ENCODE peak calls at places on chromosomes 4 and X, in six cellular contexts. P, U, H, E, D and N are unnamed samples.

GRCh38 chrX:154597221-154597620 is 12.3 kb downstream of the CTAG1A start:
- DNase-seq in P (no peak), U (no peak), H (no peak), E (no peak), D (no peak), N (no peak)

GRCh38 chr4:77342170-77342810 is 185.3 kb downstream of the CCNG2 start:
- DNase-seq in P (no peak), U (no peak), H (no peak), E (no peak), D (no peak), N (peak)

GRCh38 chr4:114136067-114136466 is 156.6 kb upstream of the ARSJ start:
- DNase-seq in P (no peak), U (no peak), H (no peak), E (no peak), D (no peak), N (peak)

GRCh38 chr4:66489783-66490452 is 819.6 kb upstream of the EPHA5 start:
- DNase-seq in P (no peak), U (no peak), H (peak), E (no peak), D (no peak), N (peak)

GRCh38 chr4:94489075-94489474 is 37.3 kb downstream of the PDLIM5 start:
- DNase-seq in P (no peak), U (no peak), H (no peak), E (no peak), D (no peak), N (no peak)

GRCh38 chr4:48939785-48940184 is 33.2 kb upstream of the OCIAD2 start:
- DNase-seq in P (no peak), U (no peak), H (peak), E (no peak), D (no peak), N (peak)

GRCh38 chrX:148535639-148536038 is 35.2 kb downstream of the AFF2 start:
- DNase-seq in P (no peak), U (no peak), H (no peak), E (no peak), D (no peak), N (no peak)

GRCh38 chr4:123386608-123387007 is 10.0 kb upstream of the SPRY1 start:
- DNase-seq in P (no peak), U (no peak), H (peak), E (no peak), D (no peak), N (peak)

GRCh38 chr4:26083987-26084386 is 170.0 kb downstream of the SMIM20 start:
- DNase-seq in P (no peak), U (peak), H (peak), E (no peak), D (no peak), N (peak)

GRCh38 chr4:7915875-7916242 is 23.8 kb downstream of the AFAP1 start:
- DNase-seq in P (no peak), U (no peak), H (no peak), E (no peak), D (no peak), N (no peak)

GRCh38 chrX:8037593-8038348 is 110.6 kb upstream of the PNPLA4 start:
- DNase-seq in P (no peak), U (no peak), H (no peak), E (no peak), D (no peak), N (no peak)

GRCh38 chr4:180953572-180953971 is 1289.6 kb upstream of the TENM3 start:
- DNase-seq in P (no peak), U (no peak), H (no peak), E (no peak), D (peak), N (no peak)

GRCh38 chr4:112274959-112275358 is 10.7 kb downstream of the TIFA start:
- DNase-seq in P (no peak), U (no peak), H (no peak), E (no peak), D (no peak), N (no peak)

GRCh38 chr4:7758444-7758815 is 181.2 kb downstream of the AFAP1 start:
- DNase-seq in P (peak), U (no peak), H (no peak), E (no peak), D (no peak), N (no peak)

GRCh38 chrX:19543951-19544359 is 28.6 kb upstream of the MAP3K15 start:
- DNase-seq in P (no peak), U (no peak), H (no peak), E (no peak), D (no peak), N (no peak)

GRCh38 chr4:123503698-123504389 is 107.2 kb downstream of the SPRY1 start:
- DNase-seq in P (no peak), U (no peak), H (no peak), E (no peak), D (no peak), N (no peak)

GRCh38 chr4:180949825-180950224 is 1293.4 kb upstream of the TENM3 start:
- DNase-seq in P (no peak), U (no peak), H (no peak), E (no peak), D (no peak), N (peak)

GRCh38 chr4:147682755-147683154 is 1.2 kb downstream of the PRMT9 start:
- DNase-seq in P (no peak), U (no peak), H (no peak), E (no peak), D (no peak), N (peak)

GRCh38 chr4:149113804-149114430 is 671.7 kb upstream of the NR3C2 start:
- DNase-seq in P (no peak), U (no peak), H (peak), E (no peak), D (no peak), N (peak)

GRCh38 chr4:26235500-26235899 is 85.3 kb upstream of the RBPJ start:
- DNase-seq in P (peak), U (peak), H (peak), E (peak), D (no peak), N (peak)

GRCh38 chr4:172232966-172233365 is 419.8 kb downstream of the GALNTL6 start:
- DNase-seq in P (no peak), U (no peak), H (no peak), E (no peak), D (peak), N (no peak)

GRCh38 chr4:94582517-94582916 is 130.8 kb downstream of the PDLIM5 start:
- DNase-seq in P (no peak), U (no peak), H (no peak), E (no peak), D (no peak), N (no peak)

GRCh38 chr4:6047130-6047673 is 29.0 kb upstream of the C4orf50 start:
- DNase-seq in P (no peak), U (no peak), H (no peak), E (no peak), D (no peak), N (no peak)

GRCh38 chr4:169963998-169964397 is 62.2 kb downstream of the MFAP3L start:
- DNase-seq in P (no peak), U (no peak), H (no peak), E (no peak), D (no peak), N (no peak)

GRCh38 chr4:124946696-124947095 is 234.2 kb upstream of the ANKRD50 start:
- DNase-seq in P (no peak), U (no peak), H (no peak), E (no peak), D (no peak), N (no peak)

GRCh38 chrX:31099536-31100090 is 27.8 kb upstream of the FTHL17 start:
- DNase-seq in P (no peak), U (no peak), H (no peak), E (no peak), D (no peak), N (no peak)

GRCh38 chr4:177671845-177672244 is 229.6 kb upstream of the AGA start:
- DNase-seq in P (no peak), U (no peak), H (no peak), E (no peak), D (no peak), N (no peak)

GRCh38 chr4:177671387-177671786 is 229.2 kb upstream of the AGA start:
- DNase-seq in P (no peak), U (no peak), H (no peak), E (no peak), D (no peak), N (no peak)

DNA sequence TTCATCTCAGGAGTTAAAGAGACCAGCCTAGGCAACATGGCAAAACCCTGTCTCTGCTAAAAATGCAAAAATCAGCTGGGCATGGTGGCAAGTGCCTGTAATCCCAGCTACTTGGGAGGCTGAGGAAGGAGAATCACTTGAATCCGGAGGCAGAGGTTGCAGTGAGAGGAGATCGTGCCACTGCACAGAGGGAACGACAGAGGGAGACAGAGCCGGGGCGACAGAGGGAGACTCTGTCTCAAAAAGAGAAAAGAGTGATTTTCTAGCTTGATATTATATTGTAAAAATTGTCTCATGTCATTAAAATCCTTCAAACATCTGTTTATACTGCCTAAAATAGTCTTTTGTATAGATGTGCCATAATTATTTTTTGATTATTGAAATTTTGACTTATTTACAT is 225.4 kb upstream of the AGA start:
- DNase-seq in P (no peak), U (no peak), H (no peak), E (no peak), D (no peak), N (no peak)
- TF ChIP-seq CTCF in P (no peak), U (no peak), H (peak), E (no peak), D (no peak), N (no peak)

DNA sequence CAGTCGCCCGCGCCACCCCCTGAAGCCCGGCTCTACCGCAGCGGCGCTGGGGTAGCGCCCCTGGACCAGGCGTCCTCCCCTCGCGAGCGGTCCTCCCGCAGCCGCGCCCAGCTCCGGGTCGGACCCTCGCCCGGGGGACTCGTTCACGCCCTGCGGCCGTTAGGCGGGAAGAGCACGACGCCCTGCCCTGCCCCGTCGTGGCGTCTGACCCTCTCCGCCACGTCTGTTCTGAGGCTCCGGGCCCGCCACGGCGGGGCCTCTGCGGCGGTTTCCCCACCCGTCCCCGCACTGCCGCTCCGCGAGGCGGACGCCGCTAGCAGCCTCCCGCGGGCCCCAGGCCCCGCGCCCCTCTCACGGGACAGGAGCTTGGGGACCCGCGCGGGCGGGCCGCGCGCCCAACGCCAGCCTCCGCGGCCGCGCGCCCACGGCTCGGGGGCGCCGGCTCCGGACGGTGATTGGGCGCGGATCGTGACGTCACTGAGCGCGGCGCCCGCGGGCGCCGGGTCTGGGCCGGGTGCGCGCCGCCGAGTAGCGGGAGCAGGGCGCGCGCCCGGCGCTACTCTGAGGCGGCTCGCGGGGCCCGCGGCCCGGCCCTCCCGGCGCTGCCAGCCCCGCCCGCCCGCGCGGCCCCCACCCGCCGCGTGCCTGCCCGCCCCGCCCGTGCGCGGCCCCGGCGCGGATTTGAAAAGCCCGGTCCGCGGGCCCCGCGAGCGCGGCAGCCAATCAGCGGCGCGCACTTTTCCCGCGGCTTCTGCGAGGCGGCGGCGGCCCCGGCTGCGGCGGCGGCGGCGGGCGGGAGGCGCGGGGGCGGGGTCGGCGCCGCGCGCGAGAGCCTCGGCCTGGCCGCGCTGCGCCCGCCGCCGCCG is at the start of gene NSD2:
- DNase-seq in P (peak), U (peak), H (peak), E (peak), D (peak), N (peak)
- TF ChIP-seq CTCF in P (no peak), U (no peak), H (no peak), E (no peak), D (no peak), N (no peak)

GRCh38 chr4:146641762-146642161 is 3.1 kb downstream of the POU4F2 start:
- DNase-seq in P (no peak), U (no peak), H (no peak), E (no peak), D (no peak), N (no peak)
- TF ChIP-seq CTCF in P (no peak), U (no peak), H (no peak), E (no peak), D (no peak), N (no peak)

GRCh38 chrX:69161786-69162349 is 3.4 kb downstream of the PJA1 start:
- DNase-seq in P (no peak), U (no peak), H (no peak), E (no peak), D (no peak), N (no peak)
- TF ChIP-seq CTCF in P (no peak), U (no peak), H (no peak), E (no peak), D (no peak), N (no peak)

GRCh38 chr4:9703391-9703790 is 78.0 kb upstream of the DRD5 start:
- DNase-seq in P (peak), U (peak), H (no peak), E (peak), D (peak), N (peak)
- TF ChIP-seq CTCF in P (peak), U (peak), H (peak), E (peak), D (peak), N (peak)

DNA sequence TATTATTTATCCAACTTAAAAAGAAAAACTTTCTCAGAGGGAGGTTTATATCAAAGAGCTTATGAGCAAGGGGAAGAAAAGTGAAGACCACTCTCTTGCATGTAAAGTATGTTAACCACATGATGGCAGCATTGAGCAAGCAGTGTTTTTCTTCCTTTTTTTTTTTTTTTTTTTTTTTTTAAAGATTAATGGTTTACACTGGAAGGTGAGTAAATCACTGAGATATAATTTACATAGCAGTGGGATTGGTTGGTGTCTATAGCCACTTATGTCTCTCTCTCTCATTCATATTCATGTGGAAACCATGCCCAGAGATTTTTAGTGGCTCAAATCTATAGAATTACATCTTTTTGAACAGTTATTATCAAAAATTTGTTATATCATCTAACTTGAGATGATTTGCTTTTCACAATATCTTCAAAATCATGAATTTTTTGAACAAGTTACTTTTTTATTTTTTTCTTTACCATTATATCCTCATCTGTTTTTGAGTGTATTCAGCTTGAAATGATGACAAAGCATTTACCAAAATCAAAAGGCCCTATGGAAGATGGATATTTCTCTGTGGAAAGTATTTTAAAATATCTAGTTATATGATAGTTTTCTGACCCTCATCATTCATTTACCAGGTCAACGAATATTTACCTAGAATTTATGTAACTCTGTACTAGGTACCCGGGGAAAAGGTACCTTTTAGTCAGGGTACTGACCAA is 31.6 kb downstream of the MTHFD2L start:
- DNase-seq in P (no peak), U (no peak), H (peak), E (no peak), D (no peak), N (peak)
- TF ChIP-seq CTCF in P (peak), U (no peak), H (peak), E (peak), D (peak), N (peak)

GRCh38 chrX:125651426-125651825 is 331.8 kb downstream of the TEX13C start:
- DNase-seq in P (no peak), U (no peak), H (peak), E (no peak), D (no peak), N (peak)

DNA sequence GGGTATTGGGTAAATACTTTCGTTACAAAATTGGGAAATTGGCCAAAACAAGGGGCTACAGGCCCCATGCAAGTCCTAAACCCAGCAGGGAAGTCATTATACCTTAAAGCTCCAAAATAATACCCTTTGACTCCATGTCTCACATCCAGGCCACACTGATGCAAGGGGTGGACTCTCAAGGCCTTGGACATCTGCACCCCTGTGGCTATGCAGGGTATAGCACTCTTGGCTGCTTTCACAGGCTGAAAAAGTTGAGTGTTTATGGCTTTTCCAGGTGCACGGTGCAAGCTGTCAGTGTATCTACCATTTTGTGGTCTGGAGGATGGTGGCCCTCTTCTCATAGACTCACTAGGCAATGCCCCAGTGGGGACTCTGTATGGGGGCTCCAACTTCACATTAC is 326.5 kb downstream of the TEX13C start:
- DNase-seq in P (no peak), U (no peak), H (no peak), E (no peak), D (no peak), N (no peak)
- TF ChIP-seq CTCF in P (no peak), U (no peak), H (peak), E (no peak), D (no peak), N (no peak)